ENCODE peak calls at places on chromosomes 13 and 19, in eight cellular contexts. A, Z, W, K, Y, P, U and E are unnamed samples.

GRCh38 chr19:57587529-57587928 is 3.6 kb downstream of the ZIK1 start:
- DNase-seq in Z (no peak), K (peak), U (no peak), P (no peak), W (peak), Y (no peak), A (no peak), E (no peak)

GRCh38 chr19:19627716-19628498 is at the start of gene LPAR2:
- DNase-seq in U (no peak), K (no peak), W (no peak), P (no peak), Z (no peak), Y (peak), A (no peak), E (peak)

GRCh38 chr19:6023085-6023682 is 45.2 kb upstream of the RANBP3 start:
- DNase-seq in U (no peak), Y (no peak), P (no peak), Z (peak), A (no peak), K (peak), W (peak), E (no peak)

GRCh38 chr19:41795031-41795461 is 1.3 kb upstream of the CEACAM3 start:
- DNase-seq in Z (peak), P (no peak), A (peak), K (no peak), U (no peak), W (peak), Y (no peak), E (peak)

GRCh38 chr13:50707533-50708096 is 135.9 kb downstream of the DLEU7 start:
- DNase-seq in Y (no peak), K (no peak), W (no peak), Z (no peak), U (no peak), A (no peak), P (no peak), E (no peak)

GRCh38 chr13:99044764-99045163 is 66.9 kb upstream of the DOCK9 start:
- DNase-seq in K (no peak), P (no peak), A (no peak), Y (no peak), Z (no peak), W (no peak), U (no peak), E (no peak)

GRCh38 chr19:10797541-10798256 is 38.3 kb downstream of the TMED1 start:
- DNase-seq in U (no peak), K (no peak), Z (peak), W (no peak), A (no peak), P (no peak), Y (peak), E (peak)

GRCh38 chr19:35030257-35031071 is at the start of gene SCN1B:
- DNase-seq in A (peak), Y (peak), Z (peak), K (no peak), U (no peak), P (peak), W (peak), E (peak)

GRCh38 chr13:44058586-44059238 is 179.0 kb downstream of the LACC1 start:
- DNase-seq in Z (peak), Y (no peak), P (no peak), U (no peak), K (no peak), A (no peak), W (no peak), E (no peak)

GRCh38 chr13:113470073-113470472 is 16.8 kb upstream of the ADPRHL1 start:
- DNase-seq in Y (no peak), A (no peak), P (no peak), W (no peak), K (no peak), Z (no peak), U (no peak), E (no peak)

GRCh38 chr13:76297331-76297730 is 588.9 kb downstream of the KCTD12 start:
- DNase-seq in K (no peak), W (no peak), A (no peak), Z (no peak), U (no peak), Y (no peak), P (no peak), E (no peak)

GRCh38 chr19:55131421-55131820 is 14.0 kb upstream of the PPP1R12C start:
- DNase-seq in U (no peak), W (peak), K (peak), P (no peak), Z (no peak), A (no peak), Y (no peak), E (no peak)

GRCh38 chr19:405138-405965 is 3.6 kb downstream of the C2CD4C start:
- DNase-seq in Y (peak), U (no peak), K (no peak), Z (no peak), P (no peak), A (no peak), W (no peak), E (no peak)

GRCh38 chr13:100176781-100177389 is 88.0 kb downstream of the PCCA start:
- DNase-seq in U (no peak), K (no peak), P (no peak), A (peak), W (no peak), Z (peak), Y (no peak), E (no peak)

GRCh38 chr19:7705387-7706187 is 3.7 kb upstream of the FCER2 start:
- DNase-seq in K (no peak), U (no peak), A (no peak), Y (no peak), W (no peak), P (peak), Z (no peak), E (peak)

GRCh38 chr13:101401196-101401595 is 15.1 kb downstream of the NALCN start:
- DNase-seq in U (no peak), W (no peak), Y (no peak), Z (no peak), A (no peak), K (no peak), P (no peak), E (no peak)

GRCh38 chr19:35641515-35642151 is at the start of gene ETV2:
- DNase-seq in P (peak), U (no peak), Z (peak), Y (peak), W (no peak), K (no peak), A (no peak), E (peak)